ENCODE peak calls at places on chromosomes 16 and 17, in four cellular contexts. A is A549, J is ovary, B is sigmoid colon. S is an unnamed sample. For H3K4me1, the result is how much of the 10 kb centered on the place peaks cover.

GRCh38 chr17:28720247-28720996 is 637 bp downstream of the RPL23A start:
- DNase-seq in A (no peak), J (no peak), B (no peak), S (no peak)

GRCh38 chr17:76867578-76868175 is 527 bp upstream of the MGAT5B start:
- DNase-seq in A (peak), J (no peak), B (no peak), S (no peak)

GRCh38 chr17:6548034-6548433 is 8.3 kb downstream of the PITPNM3 start:
- DNase-seq in A (no peak), J (no peak), B (no peak), S (no peak)

GRCh38 chr17:75945202-75945601 is 4.4 kb upstream of the FBF1 start:
- DNase-seq in A (no peak), J (no peak), B (no peak), S (no peak)

GRCh38 chr17:42699415-42699740 is 17.0 kb downstream of the CNTNAP1 start:
- DNase-seq in A (no peak), J (no peak), B (no peak), S (no peak)

GRCh38 chr17:6555331-6556120 is 829 bp downstream of the PITPNM3 start:
- DNase-seq in A (no peak), J (peak), B (no peak), S (peak)

GRCh38 chr17:29590979-29591736 is 1.7 kb upstream of the GIT1 start:
- DNase-seq in A (peak), J (no peak), B (peak), S (no peak)

GRCh38 chr16:50360779-50361178 is 8.0 kb downstream of the BRD7 start:
- DNase-seq in A (no peak), J (no peak), B (no peak), S (no peak)

GRCh38 chr17:64355536-64356303 is 34.9 kb downstream of the PECAM1 start:
- DNase-seq in A (no peak), J (no peak), B (no peak), S (no peak)

GRCh38 chr17:76720941-76721340 is 5.5 kb downstream of the JMJD6 start:
- DNase-seq in A (no peak), J (no peak), B (peak), S (no peak)

GRCh38 chr17:38663125-38663751 is 11.5 kb downstream of the EPOP start:
- DNase-seq in A (peak), J (no peak), B (peak), S (peak)

GRCh38 chr16:72191551-72191950 is 19.6 kb upstream of the PMFBP1 start:
- DNase-seq in A (no peak), J (peak), B (no peak), S (no peak)

GRCh38 chr17:50708050-50709000 is 611 bp upstream of the ANKRD40 start:
- DNase-seq in A (peak), J (no peak), B (no peak), S (no peak)

GRCh38 chr16:31351937-31352315 is 3.0 kb upstream of the ITGAX start:
- DNase-seq in A (no peak), J (no peak), B (peak), S (no peak)

GRCh38 chr16:81967358-81967757 is 43.9 kb downstream of the SDR42E1 start:
- DNase-seq in A (no peak), J (no peak), B (no peak), S (no peak)

GRCh38 chr16:73231969-73232554 is 184.1 kb upstream of the ZFHX3 start:
- DNase-seq in A (no peak), J (no peak), B (no peak), S (no peak)

GRCh38 chr17:63817736-63818385 is 9.4 kb upstream of the PSMC5 start:
- DNase-seq in A (no peak), J (no peak), B (no peak), S (no peak)

DNA sequence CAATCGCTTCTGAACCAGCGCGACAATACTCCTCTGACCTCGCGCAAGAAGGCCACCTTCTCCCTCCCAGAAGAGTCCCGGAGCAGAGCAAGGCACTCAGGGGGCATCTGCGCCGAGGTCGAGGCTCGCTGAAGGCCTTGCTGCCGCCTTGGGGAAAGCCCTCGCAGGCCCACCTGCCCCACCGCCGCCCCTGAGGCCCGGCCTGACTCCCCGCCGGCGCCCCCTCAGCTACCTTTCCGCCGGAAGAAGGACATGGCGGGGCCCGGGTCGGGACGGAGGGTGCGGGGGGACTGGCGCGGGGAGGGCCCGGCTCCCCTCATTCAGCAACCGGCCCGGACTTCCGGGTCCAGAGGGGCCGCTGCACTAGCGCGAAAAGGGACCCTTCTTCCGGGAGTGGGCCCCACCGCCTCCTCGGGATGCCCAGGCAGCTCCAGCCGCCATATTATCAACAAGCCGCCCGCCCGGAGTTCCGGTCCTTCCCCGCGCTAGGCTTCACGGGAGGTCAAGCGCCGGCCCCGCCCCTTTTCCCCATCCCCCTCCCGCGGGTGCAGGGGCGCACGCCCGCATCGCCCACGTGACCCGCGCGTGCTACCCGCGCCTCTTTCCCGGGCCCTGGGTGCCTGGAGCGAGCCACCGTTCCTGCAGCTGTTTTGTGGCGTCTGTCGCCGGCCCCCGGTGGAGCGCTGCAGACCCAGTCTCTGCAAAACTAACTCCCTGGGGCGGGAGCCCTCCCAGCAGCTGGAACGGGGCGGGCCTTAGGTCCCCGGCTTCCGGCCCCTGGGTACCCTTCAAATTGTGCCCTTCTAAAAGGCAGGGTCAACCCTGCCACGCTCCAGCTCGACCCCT is at the start of gene AKAP10:
- DNase-seq in A (peak), J (peak), B (peak), S (peak)
- TF ChIP-seq POLR2A in A (peak), J (peak), B (peak), S (no peak)

GRCh38 chr16:46759309-46759708 is 11.2 kb upstream of the MYLK3 start:
- DNase-seq in A (no peak), J (no peak), B (no peak), S (no peak)
- H3K4me1 ChIP-seq in A (under half), J (under half), B (under half), S (under half)

DNA sequence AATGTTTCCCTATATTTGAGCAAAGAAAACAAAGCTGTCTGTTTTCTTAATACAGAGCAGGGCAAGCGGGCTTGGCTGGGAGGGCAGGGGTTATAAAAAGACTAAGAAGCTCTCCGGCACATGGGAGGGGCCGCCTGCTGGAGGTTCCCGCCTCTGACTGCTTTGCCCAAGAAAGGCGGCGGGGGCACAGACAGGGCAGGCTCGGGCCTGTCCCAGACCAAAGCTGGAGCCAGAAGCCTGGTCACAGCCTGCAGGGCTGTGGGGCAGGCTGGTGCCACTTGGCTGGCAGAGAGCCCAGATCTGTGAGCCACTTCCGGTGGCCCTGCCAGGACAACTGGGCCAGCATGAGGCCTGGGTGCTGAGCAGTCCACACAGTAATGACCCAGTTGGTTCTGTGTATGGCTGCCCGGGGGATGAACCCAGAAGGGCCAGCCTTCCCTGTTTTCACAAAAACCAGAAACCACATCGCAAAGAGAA is 89.4 kb downstream of the LITAF start:
- DNase-seq in A (peak), J (peak), B (peak), S (peak)
- TF ChIP-seq EP300 in A (no peak), J (no peak), B (no peak), S (no peak)

DNA sequence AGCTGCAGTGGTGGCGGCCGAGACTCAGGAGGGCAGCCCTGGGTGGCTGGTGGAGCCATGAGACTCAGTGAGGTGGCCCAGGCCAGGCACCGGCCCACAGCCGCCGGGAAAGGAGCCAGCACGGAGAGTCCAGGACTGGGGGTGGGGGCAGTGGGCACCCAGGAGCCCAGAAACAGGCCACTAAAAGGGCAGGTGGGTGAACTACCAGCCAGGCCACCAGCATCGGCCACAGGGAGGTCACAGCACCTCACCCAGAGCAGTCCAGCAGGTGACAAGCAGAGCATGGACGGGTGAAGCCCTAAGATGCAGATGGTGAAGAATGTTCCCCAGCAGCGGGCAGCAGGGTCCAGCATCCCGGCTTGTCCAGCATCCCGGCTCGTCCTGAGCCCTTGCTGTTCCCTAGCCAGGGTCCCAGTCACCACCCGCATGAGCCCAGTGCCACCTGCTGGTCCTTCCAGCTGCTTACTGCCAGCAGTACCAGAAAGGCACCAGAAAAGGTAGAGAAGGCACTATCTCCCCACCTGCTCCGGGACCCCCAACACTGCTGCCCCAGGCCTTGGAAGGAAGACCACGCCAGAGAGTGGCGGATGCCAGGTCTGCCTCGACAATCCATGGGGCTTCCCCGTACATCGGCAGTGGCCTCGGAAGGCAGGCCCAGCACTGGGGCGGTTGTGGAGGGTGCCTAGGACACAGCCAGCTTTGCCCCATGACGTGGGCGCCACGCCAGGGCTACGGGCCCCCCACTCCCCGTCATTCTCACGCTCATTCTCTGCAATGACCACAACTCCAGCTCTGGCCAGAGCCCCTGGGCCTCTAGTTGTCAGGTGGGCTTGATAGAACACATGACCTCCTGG is 1.6 kb downstream of the CENPX start:
- DNase-seq in A (peak), J (peak), B (peak), S (peak)
- TF ChIP-seq POLR2A in A (no peak), J (no peak), B (no peak), S (no peak)

GRCh38 chr17:79990704-79991103 is 45.0 kb downstream of the TBC1D16 start:
- DNase-seq in A (no peak), J (no peak), B (no peak), S (no peak)

GRCh38 chr17:79992657-79993389 is 42.8 kb downstream of the TBC1D16 start:
- DNase-seq in A (no peak), J (no peak), B (no peak), S (no peak)

GRCh38 chr17:79991140-79991923 is 44.3 kb downstream of the TBC1D16 start:
- DNase-seq in A (peak), J (peak), B (peak), S (peak)

GRCh38 chr17:79993390-79994221 is 42.1 kb downstream of the TBC1D16 start:
- DNase-seq in A (peak), J (peak), B (peak), S (peak)

GRCh38 chr17:79991924-79992656 is 43.6 kb downstream of the TBC1D16 start:
- DNase-seq in A (peak), J (peak), B (no peak), S (peak)
- H3K4me1 ChIP-seq in A (half or more), J (under half), B (under half), S (half or more)

DNA sequence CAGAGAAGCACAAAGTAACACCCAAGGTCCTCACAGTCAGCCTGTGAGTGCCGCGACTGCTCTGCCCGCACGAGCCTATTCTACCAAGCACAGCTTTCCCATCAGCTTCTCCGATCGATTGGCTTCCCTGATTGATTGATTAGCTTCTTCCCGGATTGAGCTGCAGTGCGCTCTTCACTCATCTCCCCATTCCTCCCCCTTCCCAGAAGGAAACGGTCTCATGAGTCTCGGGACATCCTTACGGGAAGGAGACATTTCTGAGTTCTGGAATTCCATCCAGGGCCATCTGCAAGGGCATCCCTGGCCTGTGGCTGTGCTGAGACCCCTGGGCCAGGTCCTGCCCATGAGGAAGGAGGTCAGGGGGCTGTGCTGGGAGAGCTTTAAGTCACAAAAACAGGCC is 18.0 kb downstream of the PIEZO1 start:
- DNase-seq in A (no peak), J (no peak), B (no peak), S (no peak)
- TF ChIP-seq EP300 in A (no peak), J (no peak), B (no peak), S (no peak)

S was measured in stomach.